ENCODE peak calls at places on chromosomes 16 and 17, in nine cellular contexts. C is neural progenitor cell; P is NCI-H69; S is RWPE1; E is GM23338; O is aorta; G is activated T-cell treated with anti-CD3 and anti-CD28 coated beads, Interleukin-2, amount 50 U/mL, for 72 hours; Z is right cardiac atrium; F is endothelial cell. W is an unnamed sample.

GRCh38 chr16:12182202-12182601 is 205.7 kb downstream of the SNX29 start:
- DNase-seq in Z (no peak), C (peak), S (no peak), P (no peak), F (no peak), O (no peak), G (no peak), E (no peak), W (no peak)

GRCh38 chr16:27246439-27246838 is 22.1 kb downstream of the NSMCE1 start:
- DNase-seq in C (no peak), E (no peak), O (no peak), F (no peak), G (no peak), P (peak), Z (no peak), S (no peak), W (no peak)

GRCh38 chr17:75876938-75877751 is 1.2 kb downstream of the TRIM47 start:
- DNase-seq in O (peak), C (peak), Z (peak), G (peak), P (peak), F (no peak), E (peak), S (peak), W (peak)

GRCh38 chr17:76570877-76571471 is 14.7 kb downstream of the ST6GALNAC2 start:
- DNase-seq in P (no peak), G (no peak), Z (no peak), E (no peak), O (no peak), S (no peak), F (no peak), C (no peak), W (no peak)

GRCh38 chr16:77548766-77549165 is 113.9 kb upstream of the ADAMTS18 start:
- DNase-seq in C (no peak), O (no peak), Z (no peak), P (no peak), G (no peak), F (no peak), S (no peak), E (no peak), W (no peak)

GRCh38 chr17:56131431-56131830 is 21.8 kb upstream of the ANKFN1 start:
- DNase-seq in C (no peak), S (no peak), E (no peak), P (no peak), G (no peak), F (no peak), Z (no peak), O (no peak), W (no peak)

GRCh38 chr17:33753452-33753851 is 460.4 kb upstream of the ASIC2 start:
- DNase-seq in S (no peak), G (no peak), O (no peak), Z (no peak), E (no peak), F (no peak), C (no peak), P (no peak), W (no peak)

GRCh38 chr16:53084141-53084541 is 29.4 kb downstream of the CHD9 start:
- DNase-seq in C (no peak), Z (no peak), O (no peak), S (peak), P (no peak), G (no peak), E (no peak), F (no peak), W (no peak)

GRCh38 chr17:82544431-82545070 is 25.0 kb downstream of the FOXK2 start:
- DNase-seq in P (peak), E (no peak), C (no peak), S (no peak), F (no peak), Z (peak), G (no peak), O (no peak), W (no peak)

GRCh38 chr16:3909791-3910583 is 29.5 kb upstream of the CREBBP start:
- DNase-seq in E (peak), F (no peak), Z (no peak), C (peak), O (no peak), S (no peak), P (peak), G (no peak), W (no peak)

GRCh38 chr17:76405967-76406647 is 21.7 kb downstream of the SPHK1 start:
- DNase-seq in P (peak), O (peak), S (no peak), G (no peak), Z (peak), E (no peak), C (no peak), F (no peak), W (peak)

GRCh38 chr16:57540387-57540786 is 2.1 kb upstream of the ADGRG5 start:
- DNase-seq in E (no peak), O (no peak), Z (no peak), G (no peak), F (no peak), S (no peak), P (no peak), C (no peak), W (no peak)

GRCh38 chr17:6326483-6326882 is 108.4 kb downstream of the AIPL1 start:
- DNase-seq in S (no peak), C (no peak), F (no peak), E (no peak), G (no peak), P (no peak), O (no peak), Z (no peak), W (no peak)

GRCh38 chr17:44637066-44637465 is 19.2 kb upstream of the MEIOC start:
- DNase-seq in F (no peak), S (no peak), Z (no peak), G (no peak), P (peak), O (no peak), E (no peak), C (no peak), W (peak)

GRCh38 chr16:9138731-9139501 is 47.5 kb downstream of the HAPSTR1 start:
- DNase-seq in Z (peak), P (peak), C (peak), S (peak), G (peak), E (peak), O (peak), F (peak), W (peak)